ENCODE peak calls at places on chromosomes 3 and 15, in ten cellular contexts. U, L, T, I, P, H, N, F, R and A are unnamed samples.

GRCh38 chr3:155323063-155323666 is 29.7 kb upstream of the STRIT1 start:
- DNase-seq in L (peak; percentile 92), P (no peak), U (peak; percentile 84), I (peak; percentile 34), T (peak; percentile 73), H (peak; percentile 43), N (peak; percentile 49), R (no peak), F (peak; percentile 74), A (peak; percentile 89)

GRCh38 chr3:142947352-142947751 is 16.1 kb downstream of the PAQR9 start:
- DNase-seq in U (no peak), P (no peak), F (no peak), L (no peak), R (no peak), I (no peak), N (peak; percentile 36), T (no peak), H (no peak), A (no peak)

GRCh38 chr3:72496055-72496690 is 352.1 kb downstream of the SHQ1 start:
- DNase-seq in R (no peak), F (no peak), H (no peak), N (no peak), I (no peak), T (no peak), L (no peak), P (no peak), U (no peak), A (no peak)

GRCh38 chr3:105195260-105195659 is 171.4 kb upstream of the ALCAM start:
- DNase-seq in N (no peak), R (no peak), T (peak; percentile 39), I (no peak), L (peak; percentile 62), P (no peak), U (no peak), F (no peak), H (no peak), A (no peak)

GRCh38 chr3:23938657-23939056 is 6.4 kb upstream of the NR1D2 start:
- DNase-seq in P (no peak), L (no peak), F (no peak), I (no peak), H (no peak), T (no peak), U (peak; percentile 60), R (no peak), N (no peak), A (no peak)

GRCh38 chr3:3015472-3016089 is 94.6 kb downstream of the IL5RA start:
- DNase-seq in T (no peak), I (no peak), N (no peak), F (no peak), R (no peak), P (no peak), U (peak; percentile 55), L (peak; percentile 23), H (no peak), A (peak; percentile 66)

GRCh38 chr3:23928525-23928924 is 11.6 kb downstream of the RPL15 start:
- DNase-seq in U (peak; percentile 78), N (no peak), R (no peak), F (peak; percentile 14), H (no peak), L (no peak), P (no peak), T (no peak), I (no peak), A (no peak)

GRCh38 chr3:244041-244440 is 47.5 kb downstream of the CHL1 start:
- DNase-seq in I (no peak), N (no peak), L (no peak), T (no peak), P (no peak), H (no peak), F (no peak), U (no peak), R (no peak), A (no peak)

GRCh38 chr3:190375250-190375649 is 12.7 kb upstream of the CLDN16 start:
- DNase-seq in H (no peak), R (no peak), P (no peak), U (peak; percentile 51), I (no peak), F (no peak), L (no peak), T (no peak), N (no peak), A (no peak)

GRCh38 chr3:184227481-184227935 is 1.9 kb upstream of the VWA5B2 start:
- DNase-seq in H (peak; percentile 59), T (peak; percentile 41), F (peak; percentile 36), N (peak; percentile 80), P (no peak), I (peak; percentile 79), R (peak; percentile 35), L (no peak), U (peak; percentile 54), A (peak; percentile 87)

GRCh38 chr3:40624189-40624754 is 99.5 kb downstream of the ZNF621 start:
- DNase-seq in R (no peak), H (no peak), T (no peak), L (no peak), I (no peak), N (no peak), U (no peak), F (no peak), P (no peak), A (no peak)

GRCh38 chr3:178538065-178538464 is 1.8 kb downstream of the KCNMB2 start:
- DNase-seq in T (peak; percentile 1), H (no peak), N (no peak), U (no peak), L (no peak), R (no peak), I (no peak), F (no peak), P (no peak), A (no peak)

GRCh38 chr15:56032366-56032765 is 39.0 kb upstream of the NEDD4 start:
- DNase-seq in U (no peak), N (no peak), I (no peak), H (no peak), F (no peak), T (no peak), R (no peak), P (no peak), L (no peak), A (no peak)

GRCh38 chr3:23650371-23651140 is 155.2 kb upstream of the UBE2E1 start:
- DNase-seq in N (no peak), U (peak; percentile 60), F (no peak), R (no peak), L (peak; percentile 81), H (no peak), P (no peak), I (no peak), T (peak; percentile 90), A (no peak)

GRCh38 chr3:124230928-124231456 is 239.1 kb upstream of the ROPN1 start:
- DNase-seq in H (no peak), U (no peak), I (no peak), T (no peak), L (no peak), F (no peak), P (no peak), N (no peak), R (no peak), A (no peak)

GRCh38 chr3:183548262-183548769 is 7.2 kb downstream of the KLHL6 start:
- DNase-seq in U (no peak), P (no peak), I (no peak), F (no peak), T (peak; percentile 71), L (peak; percentile 64), H (no peak), N (no peak), R (no peak), A (no peak)

GRCh38 chr15:71757741-71758530 is 52.4 kb upstream of the NR2E3 start:
- DNase-seq in H (no peak), R (no peak), L (no peak), F (no peak), I (no peak), T (no peak), U (no peak), P (no peak), N (no peak), A (no peak)

GRCh38 chr3:27728195-27729087 is 6.3 kb upstream of the EOMES start:
- DNase-seq in L (no peak), I (no peak), F (no peak), U (no peak), H (no peak), N (no peak), T (peak; percentile 31), R (no peak), P (no peak), A (no peak)

GRCh38 chr3:136783708-136784191 is 31.6 kb upstream of the STAG1 start:
- DNase-seq in P (no peak), H (no peak), L (peak; percentile 13), U (no peak), N (no peak), R (no peak), F (no peak), I (no peak), T (peak; percentile 72), A (no peak)

GRCh38 chr15:89359471-89360293 is 25.1 kb upstream of the POLG start:
- DNase-seq in L (no peak), T (no peak), H (no peak), P (no peak), U (no peak), N (no peak), I (no peak), F (no peak), R (no peak), A (peak; percentile 52)

GRCh38 chr3:165195226-165195625 is 958 bp downstream of the SLITRK3 start:
- DNase-seq in H (no peak), I (no peak), T (no peak), N (no peak), L (no peak), R (no peak), F (no peak), P (no peak), U (no peak), A (no peak)

GRCh38 chr3:132317229-132317948 is at the start of gene ACP3:
- DNase-seq in U (peak; percentile 96), T (peak; percentile 2), P (no peak), I (peak; percentile 18), H (no peak), N (peak; percentile 15), F (peak; percentile 73), L (peak; percentile 96), R (no peak), A (peak; percentile 75)

GRCh38 chr3:37097776-37098175 is 76.6 kb downstream of the LRRFIP2 start:
- DNase-seq in I (no peak), H (no peak), R (no peak), L (no peak), F (no peak), P (no peak), U (no peak), N (peak; percentile 8), T (no peak), A (no peak)